ENCODE peak calls at places on chromosomes 12 and 14, in four cellular contexts. Y, F, Q and O are unnamed samples.

GRCh38 chr14:74582910-74583581 is 29.0 kb downstream of the LTBP2 start:
- DNase-seq in Y (no peak), F (no peak), Q (no peak), O (no peak)

GRCh38 chr12:121957831-121958515 is 39.6 kb downstream of the CFAP251 start:
- DNase-seq in Y (no peak), F (no peak), Q (no peak), O (no peak)

GRCh38 chr14:93715279-93715927 is 72.9 kb downstream of the PRIMA1 start:
- DNase-seq in Y (no peak), F (no peak), Q (peak), O (no peak)

GRCh38 chr14:100824156-100824555 is 1.8 kb upstream of the MEG3 start:
- DNase-seq in Y (peak), F (no peak), Q (no peak), O (no peak)

GRCh38 chr12:122847921-122848421 is 12.7 kb downstream of the HIP1R start:
- DNase-seq in Y (no peak), F (no peak), Q (no peak), O (peak)

GRCh38 chr12:84891106-84891838 is 21.3 kb downstream of the SLC6A15 start:
- DNase-seq in Y (no peak), F (no peak), Q (no peak), O (no peak)

GRCh38 chr14:56789955-56790354 is 20.3 kb downstream of the OTX2 start:
- DNase-seq in Y (no peak), F (no peak), Q (no peak), O (no peak)

GRCh38 chr12:113551563-113551962 is 79.9 kb upstream of the LHX5 start:
- DNase-seq in Y (no peak), F (no peak), Q (no peak), O (no peak)

GRCh38 chr12:43740511-43741100 is 18.0 kb downstream of the PUS7L start:
- DNase-seq in Y (peak), F (no peak), Q (no peak), O (no peak)

GRCh38 chr14:20278414-20278813 is 27.3 kb downstream of the TTC5 start:
- DNase-seq in Y (peak), F (no peak), Q (no peak), O (peak)

GRCh38 chr12:45612044-45612794 is 117.3 kb upstream of the ARID2 start:
- DNase-seq in Y (peak), F (no peak), Q (no peak), O (no peak)

GRCh38 chr12:43836455-43836989 is 641 bp downstream of the TMEM117 start:
- DNase-seq in Y (peak), F (no peak), Q (peak), O (no peak)

GRCh38 chr12:97222391-97222790 is 240.2 kb upstream of the RMST start:
- DNase-seq in Y (no peak), F (no peak), Q (no peak), O (no peak)

GRCh38 chr12:6958609-6959375 is 7.6 kb downstream of the PTPN6 start:
- DNase-seq in Y (no peak), F (peak), Q (no peak), O (peak)

GRCh38 chr12:52839706-52840105 is 5.6 kb upstream of the KRT79 start:
- DNase-seq in Y (no peak), F (no peak), Q (no peak), O (no peak)

GRCh38 chr12:18250313-18250916 is 10.9 kb upstream of the PIK3C2G start:
- DNase-seq in Y (peak), F (no peak), Q (peak), O (no peak)

GRCh38 chr12:11875414-11875935 is 195.3 kb upstream of the BCL2L14 start:
- DNase-seq in Y (no peak), F (no peak), Q (no peak), O (no peak)

GRCh38 chr12:87405918-87406317 is 623.3 kb downstream of the C12orf50 start:
- DNase-seq in Y (peak), F (no peak), Q (no peak), O (no peak)

GRCh38 chr14:54693761-54694160 is 126.8 kb downstream of the SAMD4A start:
- DNase-seq in Y (no peak), F (no peak), Q (no peak), O (no peak)

GRCh38 chr14:69673099-69673498 is 61.7 kb downstream of the SUSD6 start:
- DNase-seq in Y (no peak), F (no peak), Q (no peak), O (no peak)

GRCh38 chr12:89494411-89495231 is 30.0 kb downstream of the GALNT4 start:
- DNase-seq in Y (peak), F (no peak), Q (no peak), O (no peak)

GRCh38 chr14:31829256-31829923 is 247.7 kb upstream of the ARHGAP5 start:
- DNase-seq in Y (peak), F (no peak), Q (no peak), O (no peak)

GRCh38 chr14:61524936-61525292 is 170.4 kb upstream of the HIF1A start:
- DNase-seq in Y (no peak), F (no peak), Q (no peak), O (no peak)
- H3K27ac ChIP-seq in Y (no peak), F (peak), Q (peak), O (peak)

GRCh38 chr14:84021433-84021832 is 1508.5 kb upstream of the FLRT2 start:
- DNase-seq in Y (no peak), F (no peak), Q (no peak), O (no peak)
- H3K4me3 ChIP-seq in Y (no peak), F (no peak), Q (no peak), O (no peak)

DNA sequence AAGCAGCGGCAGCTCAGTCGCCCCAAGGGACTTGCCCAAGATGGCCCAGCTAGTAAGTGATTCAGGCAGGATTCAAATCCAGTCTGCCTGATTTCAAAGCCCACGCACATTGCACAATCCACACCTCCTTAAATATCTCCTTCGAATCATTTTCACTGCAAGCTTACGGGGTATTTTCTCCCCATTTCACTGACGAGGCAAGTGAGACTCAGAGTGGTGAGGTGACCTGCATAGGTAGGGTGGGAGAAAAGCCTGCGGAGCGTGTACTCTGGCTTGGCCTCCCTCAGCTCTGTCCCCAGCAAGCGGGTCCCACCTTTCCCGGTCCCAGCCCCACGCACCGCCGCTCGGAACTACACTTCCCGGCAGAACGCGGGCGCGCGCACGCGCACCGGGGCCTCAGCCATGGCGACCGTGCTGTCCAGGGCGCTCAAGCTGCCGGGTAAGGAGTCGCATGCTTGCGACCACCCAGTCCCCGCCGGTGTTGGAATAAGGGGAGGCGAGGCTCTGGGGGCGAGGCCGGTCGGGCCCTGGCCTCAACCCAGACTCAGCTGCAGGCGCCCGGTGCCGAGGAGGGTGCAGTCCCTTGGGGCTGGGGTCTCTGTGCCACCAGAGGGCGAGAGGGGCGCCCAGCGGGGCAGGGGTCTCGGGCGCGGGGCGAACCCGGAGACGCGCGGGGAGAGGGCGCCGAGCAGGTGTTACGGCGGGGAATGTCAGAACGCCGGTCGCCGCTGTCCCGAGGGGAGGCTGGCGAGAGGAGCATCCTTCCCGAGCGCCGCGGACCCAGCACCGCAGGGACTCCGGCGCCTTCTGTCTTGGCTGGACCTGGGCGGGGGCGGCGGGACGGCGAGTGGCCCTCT is at the start of gene FAM234B:
- DNase-seq in Y (peak), F (peak), Q (peak), O (peak)
- H3K27ac ChIP-seq in Y (no peak), F (peak), Q (no peak), O (peak)

DNA sequence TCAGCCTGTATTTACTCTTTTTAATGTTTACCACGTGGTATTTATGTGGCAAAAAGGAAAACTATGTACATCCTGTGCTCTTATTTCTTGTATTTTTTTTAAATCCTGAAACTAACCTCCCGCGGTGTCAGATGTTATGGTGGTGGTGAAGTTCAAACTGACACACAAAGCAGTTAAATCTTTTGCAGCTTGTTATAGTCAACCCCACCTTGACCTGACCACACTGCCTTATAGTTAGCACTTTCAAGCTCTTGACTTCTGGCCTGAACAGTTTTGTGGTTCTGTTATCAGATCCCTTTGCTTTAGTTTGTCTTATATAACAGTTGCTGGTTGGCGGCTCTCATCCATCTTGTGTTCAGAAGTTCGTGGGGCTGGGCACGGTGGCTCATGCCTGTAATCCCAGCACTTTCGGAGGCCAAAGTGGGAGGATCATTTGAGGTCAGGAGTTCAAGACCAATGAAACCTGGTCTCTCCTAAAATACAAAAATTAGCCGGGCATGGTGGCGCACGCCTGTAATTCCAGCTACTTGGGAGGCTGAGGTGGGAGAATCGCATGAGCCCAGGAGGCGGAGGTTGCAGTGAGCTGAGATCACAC is 2.1 kb downstream of the UNG start:
- DNase-seq in Y (peak), F (no peak), Q (no peak), O (no peak)
- H3K4me3 ChIP-seq in Y (peak), F (no peak), Q (no peak), O (peak)

DNA sequence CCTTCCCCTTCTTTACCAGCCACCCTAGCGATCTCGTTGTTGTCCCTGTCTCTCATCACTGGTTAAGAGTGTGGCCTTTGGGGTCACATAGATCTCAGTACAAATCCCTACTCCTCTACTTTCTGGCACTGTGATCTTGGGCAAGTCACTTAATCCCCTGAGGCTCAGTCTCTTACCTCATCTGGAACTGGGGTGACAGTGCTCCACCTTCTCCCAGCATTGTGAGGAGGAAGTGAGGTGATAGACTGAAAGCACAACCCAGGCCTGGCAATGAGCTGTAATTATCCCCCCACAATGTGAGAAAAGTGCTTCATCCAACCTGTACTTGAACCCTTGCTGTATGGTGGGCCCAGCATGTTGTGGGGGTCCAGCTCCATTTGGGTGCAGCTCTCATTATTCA is 48.0 kb downstream of the IRAK3 start:
- DNase-seq in Y (no peak), F (no peak), Q (no peak), O (no peak)
- H3K27ac ChIP-seq in Y (no peak), F (no peak), Q (no peak), O (no peak)

GRCh38 chr12:94103986-94104385 is 44.4 kb upstream of the PLXNC1 start:
- DNase-seq in Y (no peak), F (peak), Q (no peak), O (no peak)

GRCh38 chr12:94100990-94101901 is 47.1 kb upstream of the PLXNC1 start:
- DNase-seq in Y (peak), F (peak), Q (peak), O (peak)

GRCh38 chr12:94100254-94100653 is 48.1 kb upstream of the PLXNC1 start:
- DNase-seq in Y (peak), F (no peak), Q (no peak), O (no peak)

GRCh38 chr12:94099191-94099983 is 49.0 kb upstream of the PLXNC1 start:
- DNase-seq in Y (peak), F (no peak), Q (no peak), O (no peak)

DNA sequence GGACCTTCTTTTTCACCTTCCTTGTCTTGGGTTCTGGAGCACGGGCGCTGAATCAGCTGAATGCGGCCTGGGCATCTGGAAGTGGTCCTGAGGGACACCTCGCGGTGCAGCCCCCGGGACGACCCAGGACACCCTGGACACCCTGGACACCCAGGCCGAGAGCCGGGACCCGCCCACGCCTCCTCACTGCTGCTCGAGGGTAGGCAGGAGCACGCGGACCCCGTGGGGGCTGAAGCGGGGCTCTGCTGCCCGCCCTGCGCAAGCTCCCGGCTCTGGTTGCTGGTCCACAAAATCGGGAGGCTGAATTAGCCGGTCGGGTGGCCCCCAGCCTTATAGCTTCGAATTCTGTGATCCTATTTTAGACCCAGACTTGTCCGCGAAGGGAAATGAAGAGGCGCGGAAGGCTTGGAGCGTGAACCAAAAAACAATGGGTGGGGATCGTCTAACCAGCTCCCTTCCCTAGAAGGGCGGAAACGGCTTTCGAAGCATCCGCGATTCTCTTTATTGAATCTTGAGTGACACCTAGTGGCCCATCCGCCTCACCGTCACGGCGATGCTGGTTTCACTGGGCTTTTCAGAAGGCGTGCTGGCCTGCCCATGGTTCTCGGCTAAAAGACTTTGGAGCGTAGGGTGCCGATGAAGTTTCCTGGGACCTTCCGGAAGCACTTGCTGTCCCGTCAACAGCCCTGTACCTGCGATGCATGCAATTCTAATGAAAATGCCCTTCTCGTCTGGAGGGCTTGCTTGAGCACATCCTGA is 46.3 kb upstream of the PLXNC1 start:
- DNase-seq in Y (peak), F (peak), Q (peak), O (peak)
- H3K4me3 ChIP-seq in Y (peak), F (peak), Q (peak), O (peak)